ENCODE peak calls at places on chromosome 20, in six cellular contexts. L is GM23248; Y is heart left ventricle; M is cardiac muscle cell; B is CD8-positive, alpha-beta T cell; W is transverse colon. N is an unnamed sample.

GRCh38 chr20:53755733-53756523 is 162.3 kb upstream of the ZNF217 start:
- DNase-seq in L (no peak), Y (no peak), M (no peak), B (no peak), W (no peak), N (no peak)

GRCh38 chr20:3679749-3680700 is 1.8 kb downstream of the ADAM33 start:
- DNase-seq in L (peak; percentile 91), Y (no peak), M (peak; percentile 77), B (no peak), W (peak; percentile 56), N (peak; percentile 56)

GRCh38 chr20:52943185-52943841 is 28.8 kb upstream of the TSHZ2 start:
- DNase-seq in L (peak; percentile 82), Y (no peak), M (peak; percentile 84), B (no peak), W (no peak), N (no peak)

GRCh38 chr20:31833130-31833930 is 12.1 kb downstream of the FOXS1 start:
- DNase-seq in L (peak; percentile 52), Y (no peak), M (peak; percentile 60), B (peak; percentile 30), W (peak; percentile 60), N (peak; percentile 65)

GRCh38 chr20:44516491-44516890 is 5.4 kb downstream of the SERINC3 start:
- DNase-seq in L (peak; percentile 80), Y (no peak), M (no peak), B (no peak), W (no peak), N (no peak)

GRCh38 chr20:38599410-38599882 is 2.2 kb upstream of the ARHGAP40 start:
- DNase-seq in L (no peak), Y (peak; percentile 71), M (peak; percentile 56), B (no peak), W (no peak), N (peak; percentile 80)

GRCh38 chr20:31473331-31474096 is 1.4 kb downstream of the DEFB124 start:
- DNase-seq in L (peak; percentile 6), Y (no peak), M (peak; percentile 46), B (no peak), W (no peak), N (no peak)

GRCh38 chr20:41023549-41023948 is 5.1 kb upstream of the TOP1 start:
- DNase-seq in L (no peak), Y (no peak), M (no peak), B (no peak), W (no peak), N (no peak)

GRCh38 chr20:53142225-53142624 is 170.1 kb downstream of the TSHZ2 start:
- DNase-seq in L (no peak), Y (no peak), M (no peak), B (no peak), W (no peak), N (no peak)

GRCh38 chr20:47273591-47274235 is 82.8 kb downstream of the ZMYND8 start:
- DNase-seq in L (peak; percentile 39), Y (no peak), M (peak; percentile 44), B (no peak), W (no peak), N (no peak)

GRCh38 chr20:37734228-37734980 is 40.6 kb downstream of the CTNNBL1 start:
- DNase-seq in L (peak; percentile 37), Y (no peak), M (peak; percentile 87), B (no peak), W (no peak), N (no peak)

GRCh38 chr20:21571841-21572690 is 58.2 kb upstream of the NKX2-2 start:
- DNase-seq in L (peak; percentile 37), Y (no peak), M (peak; percentile 6), B (no peak), W (no peak), N (no peak)

GRCh38 chr20:32516985-32517873 is 67.9 kb downstream of the NOL4L start:
- DNase-seq in L (no peak), Y (peak; percentile 48), M (no peak), B (no peak), W (no peak), N (no peak)

GRCh38 chr20:31808481-31808880 is 10.7 kb upstream of the MYLK2 start:
- DNase-seq in L (peak; percentile 51), Y (no peak), M (no peak), B (no peak), W (no peak), N (no peak)

GRCh38 chr20:47676219-47676721 is 109.0 kb downstream of the SULF2 start:
- DNase-seq in L (no peak), Y (no peak), M (no peak), B (no peak), W (no peak), N (no peak)

GRCh38 chr20:22312744-22313346 is 271.5 kb downstream of the FOXA2 start:
- DNase-seq in L (peak; percentile 61), Y (no peak), M (peak; percentile 64), B (no peak), W (no peak), N (no peak)

GRCh38 chr20:55415567-55416142 is 589.7 kb downstream of the CBLN4 start:
- DNase-seq in L (peak; percentile 18), Y (no peak), M (peak; percentile 0), B (no peak), W (no peak), N (no peak)

GRCh38 chr20:38986663-38987062 is 24.5 kb downstream of the DHX35 start:
- DNase-seq in L (no peak), Y (no peak), M (peak; percentile 56), B (no peak), W (no peak), N (no peak)

GRCh38 chr20:43507150-43508080 is at the start of gene L3MBTL1:
- DNase-seq in L (peak; percentile 49), Y (peak; percentile 42), M (peak; percentile 59), B (no peak), W (peak; percentile 62), N (peak; percentile 50)

GRCh38 chr20:2713285-2713684 is 20.7 kb downstream of the EBF4 start:
- DNase-seq in L (no peak), Y (no peak), M (no peak), B (no peak), W (no peak), N (no peak)

GRCh38 chr20:41030536-41031242 is 2.1 kb downstream of the TOP1 start:
- DNase-seq in L (peak; percentile 62), Y (no peak), M (peak; percentile 66), B (no peak), W (no peak), N (no peak)

GRCh38 chr20:16135630-16136029 is 437.6 kb downstream of the KIF16B start:
- DNase-seq in L (no peak), Y (no peak), M (no peak), B (no peak), W (no peak), N (no peak)

DNA sequence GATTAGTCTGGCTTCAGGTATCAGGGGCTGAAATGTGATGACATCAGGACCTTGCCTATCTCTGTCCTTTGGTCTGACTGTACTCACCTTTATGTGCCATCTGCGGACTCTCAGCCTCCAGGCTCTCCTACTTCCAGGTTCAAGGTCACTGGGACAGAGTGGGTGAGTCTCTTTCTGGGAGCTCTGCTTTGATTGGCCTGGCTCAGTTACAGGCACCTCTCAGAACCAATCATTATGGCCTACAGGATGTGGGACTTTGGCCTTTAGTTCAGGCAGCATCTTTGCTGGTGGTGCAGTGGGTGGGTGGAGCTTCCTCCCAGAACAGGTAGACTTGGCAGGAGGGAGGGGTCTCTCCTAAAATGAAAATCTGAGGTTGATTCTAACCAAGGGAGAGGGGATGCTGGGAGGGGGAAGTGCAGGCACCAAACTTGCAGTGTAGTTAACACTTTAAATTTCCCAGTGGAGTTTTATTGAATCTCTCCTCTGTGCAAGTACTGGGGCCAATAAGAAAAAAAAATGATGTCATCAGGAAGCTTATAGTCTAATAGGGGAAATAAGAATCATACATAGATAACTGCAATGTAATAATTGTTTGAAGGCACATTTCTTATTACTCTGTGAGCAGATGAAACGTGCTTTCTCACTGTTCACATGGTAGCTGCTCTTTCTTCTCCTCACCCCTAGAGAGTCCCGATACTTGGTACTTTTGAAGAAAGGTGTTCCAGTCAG is 53.4 kb downstream of the SLC24A3 start:
- DNase-seq in L (no peak), Y (no peak), M (no peak), B (no peak), W (no peak), N (no peak)
- H3K4me1 ChIP-seq in L (no peaks in the 10 kb centered on the region), Y (no peaks in the 10 kb centered on the region), M (no peaks in the 10 kb centered on the region), B (no peaks in the 10 kb centered on the region), W (no peaks in the 10 kb centered on the region), N (no peaks in the 10 kb centered on the region)

GRCh38 chr20:50931048-50931305 is 260 bp downstream of the ADNP start:
- DNase-seq in L (no peak), Y (no peak), M (no peak), B (no peak), W (no peak), N (no peak)

GRCh38 chr20:50930139-50931047 is 844 bp downstream of the ADNP start:
- DNase-seq in L (peak; percentile 64), Y (peak; percentile 32), M (no peak), B (peak; percentile 20), W (peak; percentile 26), N (no peak)

GRCh38 chr20:50931306-50932015 is at the start of gene ADNP:
- DNase-seq in L (peak; percentile 95), Y (peak; percentile 93), M (peak; percentile 98), B (peak; percentile 79), W (peak; percentile 92), N (peak; percentile 90)

GRCh38 chr20:50929299-50930138 is 1.7 kb downstream of the ADNP start:
- DNase-seq in L (peak; percentile 98), Y (peak; percentile 86), M (peak; percentile 97), B (peak; percentile 84), W (peak; percentile 94), N (peak; percentile 81)

DNA sequence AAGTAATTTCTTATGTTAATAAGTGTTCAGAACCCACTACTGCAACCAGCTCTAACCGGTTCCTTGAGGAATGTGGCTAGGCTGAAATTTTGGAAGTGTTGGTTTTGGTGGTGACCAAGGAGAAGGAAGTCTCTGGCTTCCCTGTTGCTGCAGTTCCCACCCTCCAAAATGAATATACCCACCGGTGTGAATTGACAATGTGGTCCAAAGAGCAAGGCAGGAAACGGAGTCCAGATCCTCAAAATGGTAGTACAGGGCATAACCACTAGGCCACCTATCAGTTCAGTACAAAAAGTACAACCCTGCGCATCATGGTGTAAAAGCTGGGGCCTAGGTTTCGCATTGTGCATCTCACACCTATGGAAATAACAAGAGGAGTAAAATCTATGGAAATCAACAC is 2.8 kb downstream of the ADNP start:
- DNase-seq in L (no peak), Y (no peak), M (no peak), B (no peak), W (no peak), N (no peak)
- H3K4me1 ChIP-seq in L (peaks cover 45% of the 10 kb centered on the region), Y (peaks cover 3% of the 10 kb centered on the region), M (peaks cover 38% of the 10 kb centered on the region), B (peaks cover 62% of the 10 kb centered on the region), W (peaks cover 71% of the 10 kb centered on the region), N (peaks cover 85% of the 10 kb centered on the region)

GRCh38 chr20:63706852-63707557 is 771 bp downstream of the ARFRP1 start:
- DNase-seq in L (peak; percentile 80), Y (peak; percentile 40), M (no peak), B (peak; percentile 48), W (peak; percentile 70), N (no peak)
- H3K4me1 ChIP-seq in L (peaks cover 17% of the 10 kb centered on the region), Y (peaks cover 3% of the 10 kb centered on the region), M (peaks cover 12% of the 10 kb centered on the region), B (peaks cover 41% of the 10 kb centered on the region), W (peaks cover 25% of the 10 kb centered on the region), N (peaks cover 39% of the 10 kb centered on the region)

GRCh38 chr20:57433658-57434389 is 42.6 kb downstream of the RBM38 start:
- DNase-seq in L (no peak), Y (no peak), M (no peak), B (no peak), W (no peak), N (no peak)
- H3K4me1 ChIP-seq in L (no peaks in the 10 kb centered on the region), Y (no peaks in the 10 kb centered on the region), M (peaks cover 34% of the 10 kb centered on the region), B (peaks cover 55% of the 10 kb centered on the region), W (peaks cover 39% of the 10 kb centered on the region), N (peaks cover 57% of the 10 kb centered on the region)

N was measured in left ventricle myocardium inferior.